ENCODE peak calls at places on chromosomes 3 and 15, in eight cellular contexts. D is colonic mucosa, Z is heart left ventricle, H is Calu3, A is A549, F is GM12865, L is mesothelial cell of epicardium, N is BE2C. R is an unnamed sample.
A peak's percentile ranks its signal among the peaks of the same experiment; 100 is the strongest.

GRCh38 chr3:126758019-126758418 is 54.0 kb downstream of the CHCHD6 start:
- DNase-seq in D (no peak), Z (no peak), H (no peak), A (no peak), F (no peak), L (no peak), N (peak; percentile 33), R (no peak)

GRCh38 chr3:184953396-184953795 is 141.4 kb downstream of the VPS8 start:
- DNase-seq in D (no peak), Z (no peak), H (no peak), A (no peak), F (no peak), L (no peak), N (peak; percentile 67), R (no peak)

GRCh38 chr3:111667621-111668239 is 72.6 kb upstream of the ZBED2 start:
- DNase-seq in D (peak; percentile 48), Z (peak; percentile 23), H (no peak), A (no peak), F (peak; percentile 86), L (no peak), N (no peak), R (peak; percentile 88)

GRCh38 chr3:72299321-72299802 is 514.4 kb upstream of the PROK2 start:
- DNase-seq in D (no peak), Z (no peak), H (no peak), A (no peak), F (no peak), L (no peak), N (peak; percentile 87), R (no peak)

GRCh38 chr3:21059409-21059808 is 691.6 kb downstream of the ZNF385D start:
- DNase-seq in D (no peak), Z (no peak), H (no peak), A (no peak), F (no peak), L (no peak), N (no peak), R (no peak)

GRCh38 chr3:127040216-127040615 is 57.3 kb downstream of the PLXNA1 start:
- DNase-seq in D (no peak), Z (no peak), H (no peak), A (no peak), F (no peak), L (no peak), N (no peak), R (no peak)

GRCh38 chr3:27544372-27544865 is 60.2 kb upstream of the SLC4A7 start:
- DNase-seq in D (no peak), Z (no peak), H (no peak), A (no peak), F (no peak), L (no peak), N (no peak), R (no peak)

GRCh38 chr3:58092516-58092915 is 84.3 kb downstream of the FLNB start:
- DNase-seq in D (no peak), Z (no peak), H (no peak), A (no peak), F (no peak), L (no peak), N (no peak), R (no peak)

GRCh38 chr15:93241696-93242585 is 152.9 kb upstream of the RGMA start:
- DNase-seq in D (no peak), Z (no peak), H (no peak), A (no peak), F (no peak), L (no peak), N (no peak), R (no peak)

GRCh38 chr3:53705774-53706173 is 140.4 kb downstream of the CHDH start:
- DNase-seq in D (no peak), Z (no peak), H (no peak), A (no peak), F (no peak), L (no peak), N (no peak), R (peak; percentile 20)

GRCh38 chr15:31275331-31276262 is 51.0 kb upstream of the KLF13 start:
- DNase-seq in D (no peak), Z (peak; percentile 7), H (no peak), A (no peak), F (no peak), L (no peak), N (no peak), R (no peak)

GRCh38 chr3:14605070-14605469 is 46.5 kb upstream of the CCDC174 start:
- DNase-seq in D (no peak), Z (no peak), H (peak; percentile 11), A (no peak), F (no peak), L (no peak), N (no peak), R (no peak)

GRCh38 chr3:125212096-125212508 is 446 bp downstream of the SLC12A8 start:
- DNase-seq in D (peak; percentile 34), Z (no peak), H (peak; percentile 31), A (no peak), F (no peak), L (no peak), N (peak; percentile 24), R (no peak)

GRCh38 chr15:66679657-66680108 is 22.4 kb upstream of the SMAD6 start:
- DNase-seq in D (no peak), Z (peak; percentile 56), H (no peak), A (no peak), F (no peak), L (peak; percentile 43), N (peak; percentile 95), R (no peak)
- TF ChIP-seq CTCF in D (no peak), Z (no peak), H (no peak), A (no peak), F (no peak), L (no peak), N (peak; percentile 8), R (no peak)

DNA sequence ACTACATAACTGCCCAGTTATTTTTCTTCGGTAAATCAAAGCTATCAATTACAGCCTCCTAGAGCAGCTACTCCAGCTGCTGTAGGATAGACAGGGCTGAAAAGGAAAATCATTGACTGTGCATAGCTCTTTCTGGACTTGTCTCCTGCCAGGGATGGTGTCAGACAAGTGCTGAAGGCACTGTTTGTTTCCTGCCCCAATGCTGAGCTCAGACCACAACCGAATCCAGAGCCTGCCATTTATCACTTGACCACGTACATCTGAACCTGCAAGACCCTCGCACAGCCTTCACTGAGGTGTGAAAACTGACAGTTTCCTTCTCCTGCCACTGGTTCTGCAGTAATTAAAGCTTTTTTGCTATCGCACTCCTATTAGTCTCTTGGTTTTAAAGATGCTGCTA is 79.3 kb upstream of the KCNMB2 start:
- DNase-seq in D (no peak), Z (no peak), H (no peak), A (no peak), F (peak; percentile 57), L (no peak), N (no peak), R (no peak)
- TF ChIP-seq CTCF in D (no peak), Z (no peak), H (no peak), A (no peak), F (no peak), L (no peak), N (no peak), R (no peak)

DNA sequence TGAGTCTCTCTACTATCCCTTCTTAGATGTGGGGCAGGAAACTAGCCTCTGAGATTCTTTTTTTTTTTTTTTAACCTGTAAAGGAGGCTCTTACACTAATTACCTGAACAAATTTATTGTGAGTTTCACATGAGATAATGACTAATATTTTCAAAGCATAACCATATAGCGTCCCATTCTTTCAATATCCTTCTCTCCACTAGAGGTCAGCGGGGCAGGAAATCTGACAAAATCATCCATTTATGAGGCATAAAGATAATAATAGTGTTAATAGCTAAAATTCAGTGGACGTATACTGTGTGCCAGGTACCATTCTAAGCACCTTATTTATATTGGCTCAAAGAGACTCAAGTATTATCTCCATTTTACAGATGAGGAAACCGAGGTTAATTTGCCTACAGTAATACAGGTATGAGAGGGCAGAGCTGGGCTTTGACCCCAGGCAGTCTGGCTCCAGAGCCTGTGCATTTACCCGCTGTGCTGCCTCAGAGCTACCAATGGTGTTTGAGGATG is 16.3 kb upstream of the SMAD6 start:
- DNase-seq in D (no peak), Z (no peak), H (no peak), A (no peak), F (no peak), L (no peak), N (no peak), R (no peak)
- TF ChIP-seq CTCF in D (no peak), Z (no peak), H (no peak), A (peak; percentile 58), F (no peak), L (peak; percentile 48), N (peak; percentile 28), R (no peak)

DNA sequence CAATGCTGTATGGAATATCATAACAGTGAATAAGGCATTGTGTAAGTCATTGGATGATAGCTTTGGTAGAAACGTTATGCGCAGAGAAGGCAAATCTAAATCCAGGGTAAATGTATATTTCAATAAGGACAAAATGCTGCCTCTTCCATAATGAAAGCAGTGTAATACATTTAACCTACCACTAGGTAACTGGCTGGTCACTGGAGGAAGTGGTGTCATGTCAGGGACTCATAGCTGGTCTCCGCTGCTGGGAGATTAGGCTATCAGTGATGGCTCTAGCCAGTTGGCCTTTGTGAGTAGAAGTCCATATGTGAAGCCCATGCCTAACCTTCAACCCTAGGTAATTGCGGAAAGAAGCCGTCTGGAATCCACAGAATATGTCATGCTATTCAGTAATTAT is 140.9 kb downstream of the NLGN1 start:
- DNase-seq in D (no peak), Z (no peak), H (no peak), A (peak; percentile 0), F (peak; percentile 9), L (no peak), N (no peak), R (no peak)
- TF ChIP-seq CTCF in D (no peak), Z (no peak), H (peak; percentile 32), A (no peak), F (peak; percentile 5), L (peak; percentile 38), N (peak; percentile 12), R (no peak)

GRCh38 chr3:193452338-193452737 is 73.8 kb upstream of the ATP13A5 start:
- DNase-seq in D (no peak), Z (no peak), H (no peak), A (no peak), F (no peak), L (no peak), N (no peak), R (no peak)
- TF ChIP-seq CTCF in D (no peak), Z (peak; percentile 27), H (peak; percentile 44), A (no peak), F (no peak), L (no peak), N (peak; percentile 29), R (no peak)

GRCh38 chr3:173988912-173989311 is 591.4 kb downstream of the NLGN1 start:
- DNase-seq in D (no peak), Z (no peak), H (no peak), A (no peak), F (no peak), L (no peak), N (no peak), R (no peak)

GRCh38 chr3:173993299-173993698 is 595.8 kb downstream of the NLGN1 start:
- DNase-seq in D (no peak), Z (no peak), H (no peak), A (peak; percentile 2), F (peak; percentile 9), L (no peak), N (no peak), R (no peak)
- TF ChIP-seq CTCF in D (no peak), Z (no peak), H (peak; percentile 61), A (peak; percentile 15), F (peak; percentile 1), L (no peak), N (peak; percentile 38), R (no peak)

R was measured in activated CD8-positive, alpha-beta T cell treated with anti-CD3 and anti-CD28 coated beads for 36 hours.